ENCODE peak calls at places on chromosomes 5 and 9, in five cellular contexts. One of them, this sample, is unnamed.

GRCh38 chr5:154276932-154277331 is 86.4 kb downstream of the GALNT10 start:
- DNase-seq in mucosa of descending colon: peak; percentile 50
- DNase-seq in thoracic aorta: no peak
- DNase-seq in IMR-90: peak; percentile 97
- DNase-seq in activated CD4-positive, alpha-beta T cell treated with anti-CD3 and anti-CD28 coated beads for 48 hours: no peak
- DNase-seq in this sample: no peak

GRCh38 chr9:135291165-135291564 is 188.4 kb upstream of the PPP1R26 start:
- DNase-seq in mucosa of descending colon: no peak
- DNase-seq in thoracic aorta: no peak
- DNase-seq in IMR-90: no peak
- DNase-seq in activated CD4-positive, alpha-beta T cell treated with anti-CD3 and anti-CD28 coated beads for 48 hours: no peak
- DNase-seq in this sample: no peak

GRCh38 chr9:84354035-84354434 is 13.5 kb upstream of the SLC28A3 start:
- DNase-seq in mucosa of descending colon: no peak
- DNase-seq in thoracic aorta: no peak
- DNase-seq in IMR-90: no peak
- DNase-seq in activated CD4-positive, alpha-beta T cell treated with anti-CD3 and anti-CD28 coated beads for 48 hours: no peak
- DNase-seq in this sample: no peak

GRCh38 chr9:101212661-101213060 is 172.1 kb downstream of the BAAT start:
- DNase-seq in mucosa of descending colon: no peak
- DNase-seq in thoracic aorta: no peak
- DNase-seq in IMR-90: no peak
- DNase-seq in activated CD4-positive, alpha-beta T cell treated with anti-CD3 and anti-CD28 coated beads for 48 hours: no peak
- DNase-seq in this sample: no peak

GRCh38 chr5:158988987-158989624 is 110.6 kb downstream of the EBF1 start:
- DNase-seq in mucosa of descending colon: no peak
- DNase-seq in thoracic aorta: no peak
- DNase-seq in IMR-90: no peak
- DNase-seq in activated CD4-positive, alpha-beta T cell treated with anti-CD3 and anti-CD28 coated beads for 48 hours: no peak
- DNase-seq in this sample: no peak

GRCh38 chr5:1762878-1763547 is 36.6 kb downstream of the MRPL36 start:
- DNase-seq in mucosa of descending colon: no peak
- DNase-seq in thoracic aorta: no peak
- DNase-seq in IMR-90: no peak
- DNase-seq in activated CD4-positive, alpha-beta T cell treated with anti-CD3 and anti-CD28 coated beads for 48 hours: no peak
- DNase-seq in this sample: peak; percentile 30

GRCh38 chr9:99031994-99032393 is 72.9 kb upstream of the TGFBR1 start:
- DNase-seq in mucosa of descending colon: no peak
- DNase-seq in thoracic aorta: no peak
- DNase-seq in IMR-90: no peak
- DNase-seq in activated CD4-positive, alpha-beta T cell treated with anti-CD3 and anti-CD28 coated beads for 48 hours: no peak
- DNase-seq in this sample: no peak

GRCh38 chr5:88732181-88732633 is 150.8 kb downstream of the MEF2C start:
- DNase-seq in mucosa of descending colon: no peak
- DNase-seq in thoracic aorta: peak; percentile 32
- DNase-seq in IMR-90: no peak
- DNase-seq in activated CD4-positive, alpha-beta T cell treated with anti-CD3 and anti-CD28 coated beads for 48 hours: no peak
- DNase-seq in this sample: peak; percentile 44

GRCh38 chr5:140364472-140364765 is 4.4 kb downstream of the SLC4A9 start:
- DNase-seq in mucosa of descending colon: no peak
- DNase-seq in thoracic aorta: no peak
- DNase-seq in IMR-90: no peak
- DNase-seq in activated CD4-positive, alpha-beta T cell treated with anti-CD3 and anti-CD28 coated beads for 48 hours: no peak
- DNase-seq in this sample: no peak

GRCh38 chr5:172443441-172444109 is 10.8 kb downstream of the SH3PXD2B start:
- DNase-seq in mucosa of descending colon: peak; percentile 77
- DNase-seq in thoracic aorta: peak; percentile 83
- DNase-seq in IMR-90: peak; percentile 98
- DNase-seq in activated CD4-positive, alpha-beta T cell treated with anti-CD3 and anti-CD28 coated beads for 48 hours: peak; percentile 84
- DNase-seq in this sample: peak; percentile 95

GRCh38 chr5:78483809-78484521 is 123.5 kb downstream of the SCAMP1 start:
- DNase-seq in mucosa of descending colon: no peak
- DNase-seq in thoracic aorta: no peak
- DNase-seq in IMR-90: peak; percentile 77
- DNase-seq in activated CD4-positive, alpha-beta T cell treated with anti-CD3 and anti-CD28 coated beads for 48 hours: no peak
- DNase-seq in this sample: no peak

GRCh38 chr5:73031839-73032238 is 76.0 kb downstream of the FCHO2 start:
- DNase-seq in mucosa of descending colon: no peak
- DNase-seq in thoracic aorta: no peak
- DNase-seq in IMR-90: peak; percentile 91
- DNase-seq in activated CD4-positive, alpha-beta T cell treated with anti-CD3 and anti-CD28 coated beads for 48 hours: no peak
- DNase-seq in this sample: no peak

GRCh38 chr5:108748010-108748353 is 285 bp downstream of the FER start:
- DNase-seq in mucosa of descending colon: no peak
- DNase-seq in thoracic aorta: no peak
- DNase-seq in IMR-90: no peak
- DNase-seq in activated CD4-positive, alpha-beta T cell treated with anti-CD3 and anti-CD28 coated beads for 48 hours: no peak
- DNase-seq in this sample: no peak

GRCh38 chr9:89359636-89360315 is 41.5 kb downstream of the SECISBP2 start:
- DNase-seq in mucosa of descending colon: no peak
- DNase-seq in thoracic aorta: no peak
- DNase-seq in IMR-90: peak; percentile 7
- DNase-seq in activated CD4-positive, alpha-beta T cell treated with anti-CD3 and anti-CD28 coated beads for 48 hours: no peak
- DNase-seq in this sample: no peak

GRCh38 chr5:16508730-16509531 is 43.3 kb upstream of the ZNF622 start:
- DNase-seq in mucosa of descending colon: peak; percentile 69
- DNase-seq in thoracic aorta: peak; percentile 16
- DNase-seq in IMR-90: no peak
- DNase-seq in activated CD4-positive, alpha-beta T cell treated with anti-CD3 and anti-CD28 coated beads for 48 hours: no peak
- DNase-seq in this sample: no peak

GRCh38 chr9:32525506-32525905 is 490 bp downstream of the RIGI start:
- DNase-seq in mucosa of descending colon: no peak
- DNase-seq in thoracic aorta: no peak
- DNase-seq in IMR-90: peak; percentile 17
- DNase-seq in activated CD4-positive, alpha-beta T cell treated with anti-CD3 and anti-CD28 coated beads for 48 hours: no peak
- DNase-seq in this sample: no peak

GRCh38 chr5:170636206-170636605 is 132.4 kb downstream of the KCNIP1 start:
- DNase-seq in mucosa of descending colon: no peak
- DNase-seq in thoracic aorta: no peak
- DNase-seq in IMR-90: no peak
- DNase-seq in activated CD4-positive, alpha-beta T cell treated with anti-CD3 and anti-CD28 coated beads for 48 hours: no peak
- DNase-seq in this sample: no peak

This sample was measured in ascending aorta.